ENCODE peak calls at places on chromosome 3, in seven cellular contexts. One of them, this sample, is unnamed.

GRCh38 chr3:101902041-101902440 is 52.7 kb downstream of the NFKBIZ start:
- DNase-seq in cardiac muscle cell: no peak
- DNase-seq in upper lobe of right lung: no peak
- DNase-seq in HFFc6: peak
- DNase-seq in breast epithelium: no peak
- DNase-seq in astrocyte of the spinal cord: peak
- DNase-seq in psoas muscle: no peak
- DNase-seq in this sample: peak

GRCh38 chr3:129184396-129184656 is 630 bp upstream of the CNBP start:
- DNase-seq in upper lobe of right lung: no peak
- DNase-seq in HFFc6: no peak
- DNase-seq in psoas muscle: no peak
- DNase-seq in breast epithelium: peak
- DNase-seq in cardiac muscle cell: peak
- DNase-seq in astrocyte of the spinal cord: no peak
- DNase-seq in this sample: peak

GRCh38 chr3:46926447-46926846 is 48.9 kb downstream of the PTH1R start:
- DNase-seq in HFFc6: no peak
- DNase-seq in upper lobe of right lung: no peak
- DNase-seq in cardiac muscle cell: no peak
- DNase-seq in breast epithelium: no peak
- DNase-seq in psoas muscle: peak
- DNase-seq in astrocyte of the spinal cord: no peak
- DNase-seq in this sample: no peak

GRCh38 chr3:16109929-16110328 is 64.6 kb upstream of the GALNT15 start:
- DNase-seq in breast epithelium: no peak
- DNase-seq in astrocyte of the spinal cord: no peak
- DNase-seq in psoas muscle: no peak
- DNase-seq in upper lobe of right lung: no peak
- DNase-seq in cardiac muscle cell: no peak
- DNase-seq in HFFc6: no peak
- DNase-seq in this sample: no peak

GRCh38 chr3:69272537-69272936 is 113.4 kb downstream of the FRMD4B start:
- DNase-seq in astrocyte of the spinal cord: no peak
- DNase-seq in upper lobe of right lung: no peak
- DNase-seq in cardiac muscle cell: no peak
- DNase-seq in psoas muscle: no peak
- DNase-seq in HFFc6: no peak
- DNase-seq in breast epithelium: no peak
- DNase-seq in this sample: no peak

GRCh38 chr3:80190051-80190450 is 422.3 kb upstream of the ROBO1 start:
- DNase-seq in HFFc6: no peak
- DNase-seq in breast epithelium: no peak
- DNase-seq in psoas muscle: no peak
- DNase-seq in upper lobe of right lung: no peak
- DNase-seq in cardiac muscle cell: no peak
- DNase-seq in astrocyte of the spinal cord: peak
- DNase-seq in this sample: no peak

GRCh38 chr3:190048831-190049541 is 71.7 kb downstream of the P3H2 start:
- DNase-seq in astrocyte of the spinal cord: peak
- DNase-seq in cardiac muscle cell: no peak
- DNase-seq in upper lobe of right lung: no peak
- DNase-seq in breast epithelium: no peak
- DNase-seq in psoas muscle: no peak
- DNase-seq in HFFc6: peak
- DNase-seq in this sample: no peak

GRCh38 chr3:184691397-184692131 is 20.3 kb downstream of the MAGEF1 start:
- DNase-seq in cardiac muscle cell: no peak
- DNase-seq in astrocyte of the spinal cord: no peak
- DNase-seq in psoas muscle: peak
- DNase-seq in upper lobe of right lung: no peak
- DNase-seq in breast epithelium: no peak
- DNase-seq in HFFc6: no peak
- DNase-seq in this sample: no peak

GRCh38 chr3:175404667-175405066 is 545.5 kb downstream of the NAALADL2 start:
- DNase-seq in astrocyte of the spinal cord: no peak
- DNase-seq in psoas muscle: no peak
- DNase-seq in upper lobe of right lung: no peak
- DNase-seq in breast epithelium: no peak
- DNase-seq in cardiac muscle cell: no peak
- DNase-seq in HFFc6: no peak
- DNase-seq in this sample: no peak

GRCh38 chr3:28853830-28854229 is 427.0 kb upstream of the RBMS3 start:
- DNase-seq in psoas muscle: no peak
- DNase-seq in cardiac muscle cell: no peak
- DNase-seq in upper lobe of right lung: no peak
- DNase-seq in astrocyte of the spinal cord: peak
- DNase-seq in breast epithelium: no peak
- DNase-seq in HFFc6: no peak
- DNase-seq in this sample: no peak

GRCh38 chr3:28317438-28318022 is 31.0 kb upstream of the ZCWPW2 start:
- DNase-seq in upper lobe of right lung: no peak
- DNase-seq in HFFc6: peak
- DNase-seq in breast epithelium: no peak
- DNase-seq in astrocyte of the spinal cord: peak
- DNase-seq in cardiac muscle cell: peak
- DNase-seq in psoas muscle: no peak
- DNase-seq in this sample: peak

GRCh38 chr3:189121088-189121487 is 50.7 kb upstream of the TPRG1 start:
- DNase-seq in breast epithelium: no peak
- DNase-seq in HFFc6: no peak
- DNase-seq in astrocyte of the spinal cord: no peak
- DNase-seq in cardiac muscle cell: no peak
- DNase-seq in upper lobe of right lung: no peak
- DNase-seq in psoas muscle: no peak
- DNase-seq in this sample: no peak

GRCh38 chr3:188749830-188750229 is 421.9 kb upstream of the TPRG1 start:
- DNase-seq in breast epithelium: no peak
- DNase-seq in astrocyte of the spinal cord: no peak
- DNase-seq in cardiac muscle cell: no peak
- DNase-seq in upper lobe of right lung: no peak
- DNase-seq in HFFc6: no peak
- DNase-seq in psoas muscle: no peak
- DNase-seq in this sample: no peak

GRCh38 chr3:167148121-167148520 is 232.0 kb downstream of the ZBBX start:
- DNase-seq in breast epithelium: no peak
- DNase-seq in astrocyte of the spinal cord: no peak
- DNase-seq in HFFc6: no peak
- DNase-seq in cardiac muscle cell: no peak
- DNase-seq in upper lobe of right lung: no peak
- DNase-seq in psoas muscle: no peak
- DNase-seq in this sample: no peak

DNA sequence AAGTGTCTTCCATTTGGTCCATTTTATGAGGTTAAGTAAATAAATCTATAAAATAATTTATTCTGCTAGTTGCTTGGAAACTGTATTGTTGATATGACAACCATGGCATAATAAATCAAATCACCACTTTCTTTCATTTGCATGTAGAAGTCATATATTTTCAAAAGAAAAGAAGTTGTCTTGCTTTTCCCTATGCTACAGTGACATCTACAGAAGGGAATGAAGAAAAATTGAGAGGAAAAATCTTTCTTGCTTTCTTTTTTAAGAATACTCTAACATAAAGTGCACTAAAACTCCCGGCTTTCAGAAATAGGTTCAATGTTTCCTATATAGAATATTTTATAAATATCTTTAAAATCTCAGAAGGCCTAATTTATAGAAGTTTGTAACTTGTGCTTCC is 228.4 kb downstream of the ZBBX start:
- DNase-seq in astrocyte of the spinal cord: no peak
- DNase-seq in HFFc6: no peak
- DNase-seq in psoas muscle: no peak
- DNase-seq in upper lobe of right lung: no peak
- DNase-seq in breast epithelium: no peak
- DNase-seq in cardiac muscle cell: no peak
- DNase-seq in this sample: no peak
- TF ChIP-seq CTCF in astrocyte of the spinal cord: no peak
- TF ChIP-seq CTCF in HFFc6: no peak
- TF ChIP-seq CTCF in psoas muscle: no peak
- TF ChIP-seq CTCF in upper lobe of right lung: no peak
- TF ChIP-seq CTCF in breast epithelium: no peak
- TF ChIP-seq CTCF in cardiac muscle cell: no peak
- TF ChIP-seq CTCF in this sample: no peak

DNA sequence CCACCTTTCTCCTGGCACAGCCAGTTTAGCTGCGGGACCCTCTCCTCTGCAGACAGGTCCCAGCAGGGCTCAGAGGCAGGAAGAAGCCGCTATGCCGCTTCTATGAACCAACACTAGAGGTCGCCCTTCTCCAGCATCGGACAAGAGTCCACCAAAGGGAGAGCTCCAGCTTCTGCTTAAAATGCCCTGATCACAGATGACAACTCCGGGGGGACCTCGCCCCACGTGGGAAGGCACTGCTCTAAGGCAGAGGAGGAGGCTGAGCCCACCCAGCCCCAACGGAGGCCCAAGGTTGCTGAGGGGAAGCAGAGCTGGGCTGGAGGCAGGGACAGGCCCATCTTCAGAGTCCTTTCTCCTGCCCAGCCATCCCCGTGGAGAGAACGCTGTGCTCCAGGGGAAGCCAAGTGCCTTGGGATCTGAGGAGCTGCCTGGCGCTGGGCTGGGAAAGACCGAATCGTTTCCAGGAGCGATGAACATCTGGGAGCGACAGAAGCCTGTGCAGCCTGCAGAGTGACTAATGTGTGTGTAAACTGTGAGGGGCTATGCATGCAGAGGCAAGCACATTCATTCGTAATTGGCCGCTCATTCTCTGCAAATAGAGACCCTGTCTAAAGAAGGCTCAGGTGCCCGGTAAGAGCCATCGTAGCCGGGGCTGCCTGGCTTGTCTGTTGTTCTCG is 43.5 kb upstream of the BDH1 start:
- DNase-seq in upper lobe of right lung: peak
- DNase-seq in HFFc6: peak
- DNase-seq in astrocyte of the spinal cord: peak
- DNase-seq in cardiac muscle cell: peak
- DNase-seq in breast epithelium: peak
- DNase-seq in psoas muscle: peak
- DNase-seq in this sample: peak
- TF ChIP-seq CTCF in upper lobe of right lung: peak
- TF ChIP-seq CTCF in HFFc6: peak
- TF ChIP-seq CTCF in astrocyte of the spinal cord: peak
- TF ChIP-seq CTCF in cardiac muscle cell: peak
- TF ChIP-seq CTCF in breast epithelium: peak
- TF ChIP-seq CTCF in psoas muscle: peak
- TF ChIP-seq CTCF in this sample: peak

DNA sequence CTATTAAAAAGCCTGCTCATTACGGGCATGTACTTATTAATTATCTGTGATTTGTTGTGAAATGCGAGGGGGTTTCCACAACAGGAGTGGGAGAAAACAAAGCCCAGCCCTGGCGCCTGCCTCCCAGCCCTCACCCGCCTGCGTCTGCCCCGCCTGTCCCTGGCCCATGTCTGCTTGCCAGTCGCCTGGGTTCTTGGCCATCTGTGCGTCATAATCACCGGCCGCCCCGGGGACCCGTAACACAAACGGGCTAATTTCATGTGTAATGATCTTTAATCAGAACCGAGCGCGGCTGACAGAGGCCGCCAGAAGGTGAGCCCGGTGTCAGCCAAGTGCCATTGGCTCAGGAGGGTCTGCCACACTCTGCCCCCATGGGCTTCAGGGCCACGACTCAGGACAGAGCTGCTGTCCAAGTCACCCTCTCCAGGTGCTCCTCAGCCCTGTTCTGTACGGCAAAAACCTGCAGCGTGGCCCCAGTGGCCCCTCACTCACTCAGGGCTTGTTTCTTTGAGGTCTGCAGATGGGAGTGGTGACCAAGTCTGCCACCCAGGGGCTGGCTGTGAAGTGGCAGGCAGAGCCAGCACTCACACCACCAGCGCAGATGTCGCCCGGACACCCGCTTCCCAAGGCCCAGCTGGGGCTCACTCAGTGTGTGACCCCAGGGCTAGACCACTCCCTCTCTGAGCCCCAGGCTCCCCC is 28.8 kb upstream of the TMEM115 start:
- DNase-seq in HFFc6: no peak
- DNase-seq in upper lobe of right lung: no peak
- DNase-seq in breast epithelium: no peak
- DNase-seq in cardiac muscle cell: peak
- DNase-seq in astrocyte of the spinal cord: no peak
- DNase-seq in psoas muscle: no peak
- DNase-seq in this sample: peak
- TF ChIP-seq CTCF in HFFc6: peak
- TF ChIP-seq CTCF in upper lobe of right lung: no peak
- TF ChIP-seq CTCF in breast epithelium: no peak
- TF ChIP-seq CTCF in cardiac muscle cell: peak
- TF ChIP-seq CTCF in astrocyte of the spinal cord: peak
- TF ChIP-seq CTCF in psoas muscle: peak
- TF ChIP-seq CTCF in this sample: no peak

GRCh38 chr3:48633743-48634142 is 1.5 kb downstream of the SLC26A6 start:
- DNase-seq in astrocyte of the spinal cord: no peak
- DNase-seq in cardiac muscle cell: no peak
- DNase-seq in upper lobe of right lung: no peak
- DNase-seq in HFFc6: no peak
- DNase-seq in psoas muscle: no peak
- DNase-seq in breast epithelium: no peak
- DNase-seq in this sample: no peak

GRCh38 chr3:48637305-48637704 is 2.0 kb upstream of the SLC26A6 start:
- DNase-seq in cardiac muscle cell: peak
- DNase-seq in HFFc6: no peak
- DNase-seq in psoas muscle: no peak
- DNase-seq in astrocyte of the spinal cord: no peak
- DNase-seq in upper lobe of right lung: no peak
- DNase-seq in breast epithelium: no peak
- DNase-seq in this sample: no peak

GRCh38 chr3:48634661-48635221 is 520 bp downstream of the SLC26A6 start:
- DNase-seq in psoas muscle: peak
- DNase-seq in HFFc6: peak
- DNase-seq in astrocyte of the spinal cord: peak
- DNase-seq in upper lobe of right lung: peak
- DNase-seq in cardiac muscle cell: peak
- DNase-seq in breast epithelium: no peak
- DNase-seq in this sample: peak

GRCh38 chr3:48636149-48636548 is 888 bp upstream of the SLC26A6 start:
- DNase-seq in upper lobe of right lung: no peak
- DNase-seq in HFFc6: no peak
- DNase-seq in breast epithelium: no peak
- DNase-seq in astrocyte of the spinal cord: no peak
- DNase-seq in psoas muscle: peak
- DNase-seq in cardiac muscle cell: peak
- DNase-seq in this sample: no peak

DNA sequence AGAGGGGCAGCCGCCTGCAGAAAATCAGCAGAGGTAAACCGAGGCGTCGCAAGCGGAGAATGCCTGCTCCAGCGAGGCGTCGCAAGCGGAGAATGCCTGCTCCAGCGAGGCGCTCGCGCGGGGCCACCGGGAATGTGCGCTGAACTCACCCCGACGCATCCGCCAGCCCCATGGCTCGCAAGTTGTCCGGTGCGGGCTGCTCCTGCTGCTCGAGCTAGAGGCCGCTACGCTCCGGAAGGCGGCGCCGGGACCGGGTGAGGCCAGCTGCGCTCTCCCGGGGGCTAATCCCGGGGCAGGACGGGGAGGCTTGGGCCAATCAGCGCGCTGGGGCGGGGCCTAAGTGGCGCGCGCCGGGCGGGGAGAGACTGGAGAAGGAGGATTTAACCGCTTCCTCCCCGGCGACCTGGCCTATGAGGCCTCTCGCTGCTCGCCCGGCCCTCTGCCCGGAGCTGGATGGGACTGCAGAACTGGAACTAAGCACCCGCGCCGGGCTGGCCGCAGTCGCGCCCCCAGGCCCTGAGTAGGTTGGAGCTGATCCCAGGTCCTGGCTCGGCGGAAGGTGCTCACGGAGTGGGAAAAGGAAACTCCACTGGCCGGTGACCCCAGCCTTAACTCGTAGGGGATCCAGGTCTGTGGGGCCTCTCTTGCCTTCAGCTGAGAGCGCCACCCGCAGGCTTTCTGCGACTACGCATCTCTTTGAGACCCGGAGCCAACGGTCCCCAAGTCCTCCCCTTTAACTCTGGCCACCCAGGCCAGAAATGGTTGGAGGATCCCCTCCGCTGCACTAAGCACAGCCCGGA is at the start of gene SLC26A6:
- DNase-seq in HFFc6: peak
- DNase-seq in psoas muscle: peak
- DNase-seq in upper lobe of right lung: peak
- DNase-seq in breast epithelium: peak
- DNase-seq in astrocyte of the spinal cord: peak
- DNase-seq in cardiac muscle cell: peak
- DNase-seq in this sample: peak
- TF ChIP-seq CTCF in HFFc6: peak
- TF ChIP-seq CTCF in psoas muscle: peak
- TF ChIP-seq CTCF in upper lobe of right lung: peak
- TF ChIP-seq CTCF in breast epithelium: peak
- TF ChIP-seq CTCF in astrocyte of the spinal cord: peak
- TF ChIP-seq CTCF in cardiac muscle cell: peak
- TF ChIP-seq CTCF in this sample: peak